ENCODE peak calls at places on chromosomes 1 and 21, in seven cellular contexts. One of them, this sample, is unnamed.

GRCh38 chr21:33230518-33231324 is 983 bp downstream of the IFNAR2 start:
- DNase-seq in PC-3: peak
- DNase-seq in astrocyte: peak
- DNase-seq in HCT116: no peak
- DNase-seq in cardiac muscle cell: peak
- DNase-seq in right atrium auricular region: no peak
- DNase-seq in astrocyte of the cerebellum: peak
- DNase-seq in this sample: peak

GRCh38 chr1:117512728-117513321 is 93.0 kb upstream of the TENT5C start:
- DNase-seq in right atrium auricular region: no peak
- DNase-seq in astrocyte: no peak
- DNase-seq in astrocyte of the cerebellum: peak
- DNase-seq in cardiac muscle cell: peak
- DNase-seq in PC-3: peak
- DNase-seq in HCT116: no peak
- DNase-seq in this sample: peak

GRCh38 chr1:77322061-77322900 is 40.5 kb downstream of the AK5 start:
- DNase-seq in right atrium auricular region: no peak
- DNase-seq in HCT116: peak
- DNase-seq in cardiac muscle cell: no peak
- DNase-seq in PC-3: peak
- DNase-seq in astrocyte: peak
- DNase-seq in astrocyte of the cerebellum: peak
- DNase-seq in this sample: peak

GRCh38 chr1:15171271-15171908 is 17.8 kb downstream of the TMEM51 start:
- DNase-seq in PC-3: no peak
- DNase-seq in cardiac muscle cell: peak
- DNase-seq in astrocyte: no peak
- DNase-seq in astrocyte of the cerebellum: no peak
- DNase-seq in right atrium auricular region: no peak
- DNase-seq in HCT116: no peak
- DNase-seq in this sample: no peak

GRCh38 chr1:175095978-175096611 is 28.5 kb downstream of the TNN start:
- DNase-seq in right atrium auricular region: peak
- DNase-seq in PC-3: peak
- DNase-seq in HCT116: no peak
- DNase-seq in cardiac muscle cell: no peak
- DNase-seq in astrocyte: no peak
- DNase-seq in astrocyte of the cerebellum: no peak
- DNase-seq in this sample: no peak

GRCh38 chr21:43758132-43758619 is 17.9 kb downstream of the CSTB start:
- DNase-seq in cardiac muscle cell: no peak
- DNase-seq in PC-3: no peak
- DNase-seq in astrocyte of the cerebellum: no peak
- DNase-seq in HCT116: no peak
- DNase-seq in astrocyte: no peak
- DNase-seq in right atrium auricular region: peak
- DNase-seq in this sample: peak

GRCh38 chr1:175204285-175204684 is 11.7 kb upstream of the KIAA0040 start:
- DNase-seq in astrocyte: no peak
- DNase-seq in cardiac muscle cell: no peak
- DNase-seq in HCT116: no peak
- DNase-seq in PC-3: no peak
- DNase-seq in right atrium auricular region: no peak
- DNase-seq in astrocyte of the cerebellum: no peak
- DNase-seq in this sample: no peak

GRCh38 chr1:9881838-9882249 is 28.2 kb downstream of the CTNNBIP1 start:
- DNase-seq in cardiac muscle cell: no peak
- DNase-seq in right atrium auricular region: no peak
- DNase-seq in astrocyte: peak
- DNase-seq in HCT116: no peak
- DNase-seq in astrocyte of the cerebellum: peak
- DNase-seq in PC-3: peak
- DNase-seq in this sample: peak

GRCh38 chr1:107139833-107140702 is 771 bp upstream of the NTNG1 start:
- DNase-seq in right atrium auricular region: no peak
- DNase-seq in HCT116: no peak
- DNase-seq in astrocyte: peak
- DNase-seq in astrocyte of the cerebellum: peak
- DNase-seq in cardiac muscle cell: peak
- DNase-seq in PC-3: peak
- DNase-seq in this sample: peak

GRCh38 chr1:51792864-51793263 is 85.7 kb downstream of the NRDC start:
- DNase-seq in HCT116: no peak
- DNase-seq in astrocyte of the cerebellum: peak
- DNase-seq in PC-3: peak
- DNase-seq in cardiac muscle cell: no peak
- DNase-seq in astrocyte: peak
- DNase-seq in right atrium auricular region: no peak
- DNase-seq in this sample: peak

GRCh38 chr1:18384477-18384876 is 96.3 kb upstream of the KLHDC7A start:
- DNase-seq in cardiac muscle cell: no peak
- DNase-seq in astrocyte of the cerebellum: no peak
- DNase-seq in astrocyte: no peak
- DNase-seq in HCT116: no peak
- DNase-seq in PC-3: no peak
- DNase-seq in right atrium auricular region: no peak
- DNase-seq in this sample: no peak

GRCh38 chr1:79708646-79709237 is 702.2 kb upstream of the ADGRL4 start:
- DNase-seq in PC-3: no peak
- DNase-seq in HCT116: no peak
- DNase-seq in astrocyte of the cerebellum: no peak
- DNase-seq in astrocyte: no peak
- DNase-seq in right atrium auricular region: no peak
- DNase-seq in cardiac muscle cell: no peak
- DNase-seq in this sample: no peak

GRCh38 chr1:183548136-183548535 is 42.1 kb downstream of the NCF2 start:
- DNase-seq in right atrium auricular region: no peak
- DNase-seq in cardiac muscle cell: no peak
- DNase-seq in astrocyte of the cerebellum: no peak
- DNase-seq in HCT116: no peak
- DNase-seq in PC-3: no peak
- DNase-seq in astrocyte: no peak
- DNase-seq in this sample: no peak

DNA sequence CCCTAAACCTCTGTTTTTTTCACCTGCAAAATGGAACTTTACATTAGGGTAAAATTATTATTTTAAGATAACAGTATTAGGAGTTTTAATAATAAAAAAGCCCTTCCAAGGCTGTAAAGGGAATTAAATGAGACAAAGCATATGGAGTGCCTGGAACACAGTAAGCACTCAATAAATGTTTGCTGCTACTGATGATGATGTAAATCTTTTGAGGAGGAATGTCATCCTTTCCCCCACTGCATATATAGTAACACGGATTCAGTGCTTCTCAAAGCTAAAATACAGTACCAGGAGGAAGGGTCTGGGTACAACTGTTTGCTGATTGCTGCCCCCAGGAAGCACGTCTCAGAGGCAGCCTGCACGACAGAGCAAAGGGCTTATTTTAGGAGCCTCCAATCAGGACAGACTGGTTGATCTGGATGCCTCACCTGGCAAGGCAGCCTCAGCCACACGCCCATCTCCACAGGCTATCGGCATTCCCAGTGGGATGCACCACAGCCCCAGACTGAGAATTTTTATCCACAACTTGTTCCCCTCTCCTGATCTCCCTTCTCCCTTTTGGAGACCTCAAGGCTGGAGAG is 64.4 kb downstream of the GADD45A start:
- DNase-seq in astrocyte of the cerebellum: no peak
- DNase-seq in astrocyte: no peak
- DNase-seq in right atrium auricular region: no peak
- DNase-seq in HCT116: no peak
- DNase-seq in cardiac muscle cell: no peak
- DNase-seq in PC-3: no peak
- DNase-seq in this sample: no peak
- H3K4me3 ChIP-seq in astrocyte of the cerebellum: no peak
- H3K4me3 ChIP-seq in astrocyte: peak
- H3K4me3 ChIP-seq in right atrium auricular region: peak
- H3K4me3 ChIP-seq in HCT116: peak
- H3K4me3 ChIP-seq in cardiac muscle cell: no peak
- H3K4me3 ChIP-seq in PC-3: peak
- H3K4me3 ChIP-seq in this sample: no peak

DNA sequence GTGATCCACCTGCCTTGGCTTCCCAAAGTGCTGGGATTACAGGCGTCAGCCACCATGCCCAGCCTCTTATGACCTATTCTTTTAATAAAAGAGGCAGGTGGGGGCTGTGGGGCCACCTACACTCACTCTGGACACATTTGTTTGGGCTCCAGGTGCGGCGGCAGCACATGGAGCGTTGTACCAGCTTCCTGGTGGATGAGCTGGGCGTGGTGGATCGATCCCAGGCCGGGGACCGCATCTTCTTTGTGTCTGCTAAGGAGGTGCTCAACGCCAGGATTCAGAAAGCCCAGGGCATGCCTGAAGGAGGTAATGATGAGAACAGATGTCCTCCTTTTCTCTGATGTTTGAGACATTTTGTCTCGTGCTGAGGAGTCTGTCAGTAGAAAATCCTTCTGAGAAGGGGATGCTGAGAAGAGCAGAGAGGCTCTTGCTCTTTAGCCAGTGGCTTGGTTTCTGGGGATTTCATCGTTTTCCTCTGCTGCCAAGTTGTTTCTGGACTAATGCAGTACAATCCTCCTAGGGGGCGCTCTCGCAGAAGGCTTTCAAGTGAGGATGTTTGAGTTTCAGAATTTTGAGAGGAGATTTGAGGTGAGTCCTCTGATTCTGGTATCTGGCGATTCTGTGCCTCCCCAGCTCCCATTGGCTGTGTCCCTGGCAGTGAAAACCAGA is 17.9 kb upstream of the MIIP start:
- DNase-seq in PC-3: peak
- DNase-seq in HCT116: peak
- DNase-seq in right atrium auricular region: no peak
- DNase-seq in astrocyte: no peak
- DNase-seq in astrocyte of the cerebellum: no peak
- DNase-seq in cardiac muscle cell: peak
- DNase-seq in this sample: peak
- TF ChIP-seq CTCF in PC-3: peak
- TF ChIP-seq CTCF in HCT116: peak
- TF ChIP-seq CTCF in right atrium auricular region: peak
- TF ChIP-seq CTCF in astrocyte: peak
- TF ChIP-seq CTCF in astrocyte of the cerebellum: peak
- TF ChIP-seq CTCF in cardiac muscle cell: peak
- TF ChIP-seq CTCF in this sample: peak

GRCh38 chr1:8376358-8376840 is 58.5 kb downstream of the SLC45A1 start:
- DNase-seq in cardiac muscle cell: no peak
- DNase-seq in PC-3: no peak
- DNase-seq in astrocyte: no peak
- DNase-seq in right atrium auricular region: no peak
- DNase-seq in HCT116: no peak
- DNase-seq in astrocyte of the cerebellum: no peak
- DNase-seq in this sample: no peak

GRCh38 chr1:8374356-8374755 is 56.4 kb downstream of the SLC45A1 start:
- DNase-seq in astrocyte: no peak
- DNase-seq in PC-3: no peak
- DNase-seq in right atrium auricular region: no peak
- DNase-seq in cardiac muscle cell: no peak
- DNase-seq in HCT116: no peak
- DNase-seq in astrocyte of the cerebellum: no peak
- DNase-seq in this sample: no peak

GRCh38 chr1:8374812-8375211 is 56.9 kb downstream of the SLC45A1 start:
- DNase-seq in cardiac muscle cell: no peak
- DNase-seq in right atrium auricular region: no peak
- DNase-seq in HCT116: peak
- DNase-seq in astrocyte of the cerebellum: no peak
- DNase-seq in PC-3: peak
- DNase-seq in astrocyte: no peak
- DNase-seq in this sample: peak

GRCh38 chr1:8371372-8371991 is 53.6 kb downstream of the SLC45A1 start:
- DNase-seq in astrocyte of the cerebellum: no peak
- DNase-seq in PC-3: no peak
- DNase-seq in astrocyte: no peak
- DNase-seq in HCT116: no peak
- DNase-seq in right atrium auricular region: no peak
- DNase-seq in cardiac muscle cell: peak
- DNase-seq in this sample: no peak

GRCh38 chr1:8373547-8374270 is 55.8 kb downstream of the SLC45A1 start:
- DNase-seq in astrocyte of the cerebellum: peak
- DNase-seq in PC-3: peak
- DNase-seq in HCT116: peak
- DNase-seq in astrocyte: peak
- DNase-seq in right atrium auricular region: peak
- DNase-seq in cardiac muscle cell: peak
- DNase-seq in this sample: peak
- H3K4me3 ChIP-seq in astrocyte of the cerebellum: no peak
- H3K4me3 ChIP-seq in PC-3: no peak
- H3K4me3 ChIP-seq in HCT116: no peak
- H3K4me3 ChIP-seq in astrocyte: peak
- H3K4me3 ChIP-seq in right atrium auricular region: peak
- H3K4me3 ChIP-seq in cardiac muscle cell: no peak
- H3K4me3 ChIP-seq in this sample: no peak

DNA sequence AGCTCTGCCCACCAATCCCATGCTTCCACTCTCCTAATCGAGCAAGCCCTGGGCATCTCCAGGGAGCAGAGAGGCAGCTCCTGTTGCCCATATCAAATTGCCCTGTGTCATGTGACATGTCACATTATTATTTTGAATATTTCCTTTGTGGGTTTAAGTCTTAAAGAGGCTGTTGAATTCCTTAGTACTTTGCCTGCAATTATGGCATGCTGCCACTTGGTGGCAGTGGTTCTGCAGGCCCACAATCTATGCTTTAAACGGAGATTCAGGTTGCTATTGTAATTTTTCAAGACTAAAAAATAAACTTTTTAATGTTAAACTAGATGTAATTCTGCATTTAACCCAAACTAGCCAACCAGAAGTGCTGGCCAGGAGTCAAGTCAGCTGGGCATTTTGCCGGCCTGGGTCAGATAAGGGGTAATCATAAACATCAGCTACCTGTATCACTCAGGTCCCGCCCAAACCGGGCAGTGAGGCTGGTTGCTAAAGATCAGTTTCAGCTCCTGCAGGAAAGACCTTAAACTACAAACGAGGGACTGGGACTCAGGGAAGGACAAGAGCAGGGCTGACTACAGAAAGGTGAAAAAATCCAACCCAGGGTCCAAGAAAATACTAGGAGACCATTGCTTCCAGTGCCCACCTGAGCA is 37.3 kb upstream of the ARHGEF16 start:
- DNase-seq in right atrium auricular region: no peak
- DNase-seq in HCT116: no peak
- DNase-seq in cardiac muscle cell: no peak
- DNase-seq in astrocyte of the cerebellum: no peak
- DNase-seq in astrocyte: no peak
- DNase-seq in PC-3: peak
- DNase-seq in this sample: no peak
- TF ChIP-seq CTCF in right atrium auricular region: no peak
- TF ChIP-seq CTCF in HCT116: peak
- TF ChIP-seq CTCF in cardiac muscle cell: peak
- TF ChIP-seq CTCF in astrocyte of the cerebellum: no peak
- TF ChIP-seq CTCF in astrocyte: peak
- TF ChIP-seq CTCF in PC-3: peak
- TF ChIP-seq CTCF in this sample: peak

GRCh38 chr1:47593001-47593568 is 155.2 kb downstream of the FOXD2 start:
- DNase-seq in HCT116: no peak
- DNase-seq in cardiac muscle cell: peak
- DNase-seq in PC-3: no peak
- DNase-seq in astrocyte of the cerebellum: no peak
- DNase-seq in right atrium auricular region: peak
- DNase-seq in astrocyte: no peak
- DNase-seq in this sample: no peak
- H3K4me3 ChIP-seq in HCT116: no peak
- H3K4me3 ChIP-seq in cardiac muscle cell: peak
- H3K4me3 ChIP-seq in PC-3: no peak
- H3K4me3 ChIP-seq in astrocyte of the cerebellum: no peak
- H3K4me3 ChIP-seq in right atrium auricular region: peak
- H3K4me3 ChIP-seq in astrocyte: no peak
- H3K4me3 ChIP-seq in this sample: no peak